ENCODE peak calls at places on chromosomes 6 and 20, in ten cellular contexts. F is Panc1; P is SJSA1; I is iPS DF 6.9; X is GM23248; Y is heart right ventricle; M is CD8-positive, alpha-beta T cell; U is CD8-positive, alpha-beta memory T cell; V is OCI-LY7; O is IMR-90. L is an unnamed sample.

GRCh38 chr20:57265649-57266250 is 691 bp downstream of the BMP7 start:
- DNase-seq in F (no peak), P (no peak), I (no peak), X (no peak), Y (no peak), M (no peak), U (no peak), V (peak; percentile 58), O (no peak), L (no peak)

GRCh38 chr6:54646551-54647300 is 199.8 kb upstream of the FAM83B start:
- DNase-seq in F (no peak), P (no peak), I (no peak), X (no peak), Y (no peak), M (no peak), U (no peak), V (no peak), O (no peak), L (no peak)

GRCh38 chr6:150831577-150831976 is 33.9 kb upstream of the MTHFD1L start:
- DNase-seq in F (no peak), P (no peak), I (no peak), X (no peak), Y (no peak), M (no peak), U (no peak), V (no peak), O (no peak), L (no peak)

GRCh38 chr20:4944518-4944917 is 56.8 kb downstream of the SLC23A2 start:
- DNase-seq in F (no peak), P (no peak), I (no peak), X (peak; percentile 83), Y (no peak), M (no peak), U (no peak), V (no peak), O (peak; percentile 35), L (no peak)

GRCh38 chr6:45209762-45210161 is 118.4 kb upstream of the RUNX2 start:
- DNase-seq in F (no peak), P (no peak), I (no peak), X (peak; percentile 67), Y (no peak), M (no peak), U (no peak), V (no peak), O (peak; percentile 4), L (no peak)

GRCh38 chr20:4929686-4930397 is 71.5 kb downstream of the SLC23A2 start:
- DNase-seq in F (no peak), P (no peak), I (no peak), X (peak; percentile 48), Y (no peak), M (no peak), U (no peak), V (no peak), O (peak; percentile 37), L (no peak)

GRCh38 chr6:5030596-5031136 is 26.8 kb upstream of the RPP40 start:
- DNase-seq in F (peak; percentile 42), P (peak; percentile 57), I (peak; percentile 94), X (peak; percentile 92), Y (peak; percentile 75), M (peak; percentile 59), U (peak; percentile 58), V (peak; percentile 85), O (peak; percentile 78), L (peak; percentile 69)

GRCh38 chr6:167092672-167093339 is 30.1 kb upstream of the CCR6 start:
- DNase-seq in F (no peak), P (no peak), I (no peak), X (no peak), Y (no peak), M (no peak), U (no peak), V (no peak), O (no peak), L (no peak)

GRCh38 chr20:15900443-15900842 is 672.8 kb downstream of the KIF16B start:
- DNase-seq in F (no peak), P (no peak), I (no peak), X (no peak), Y (no peak), M (no peak), U (no peak), V (no peak), O (no peak), L (no peak)

GRCh38 chr20:15899972-15900371 is 673.3 kb downstream of the KIF16B start:
- DNase-seq in F (no peak), P (no peak), I (no peak), X (no peak), Y (no peak), M (no peak), U (no peak), V (no peak), O (no peak), L (no peak)

GRCh38 chr20:15905661-15906060 is 667.6 kb downstream of the KIF16B start:
- DNase-seq in F (no peak), P (no peak), I (no peak), X (no peak), Y (no peak), M (no peak), U (no peak), V (no peak), O (no peak), L (no peak)

DNA sequence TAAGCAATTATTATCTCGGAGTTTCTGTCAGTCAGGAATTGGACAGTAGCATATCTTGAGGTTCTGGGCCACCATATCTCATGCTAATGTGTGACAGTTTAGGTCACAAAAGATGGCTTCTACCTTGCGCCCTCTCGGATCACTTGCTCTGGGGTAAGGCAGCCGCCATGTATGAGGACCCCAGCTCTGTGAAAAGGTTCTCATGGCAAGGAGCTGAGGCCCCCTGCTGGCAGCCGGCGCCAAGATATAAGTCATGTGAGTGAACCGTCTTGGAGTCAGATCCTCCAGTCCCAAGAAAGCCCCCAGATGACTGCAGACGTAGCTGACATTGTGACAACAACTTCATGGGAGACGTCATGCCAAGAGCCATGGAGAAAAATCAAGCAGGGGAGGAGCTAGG is 670.8 kb downstream of the KIF16B start:
- DNase-seq in F (no peak), P (no peak), I (peak; percentile 29), X (no peak), Y (no peak), M (no peak), U (no peak), V (peak; percentile 38), O (no peak), L (no peak)
- H3K9me3 ChIP-seq in F (no peaks in the 10 kb centered on the region), P (no peaks in the 10 kb centered on the region), I (no peaks in the 10 kb centered on the region), X (no peaks in the 10 kb centered on the region), Y (no peaks in the 10 kb centered on the region), M (no peaks in the 10 kb centered on the region), U (no peaks in the 10 kb centered on the region), V (no peaks in the 10 kb centered on the region), O (peaks cover 13% of the 10 kb centered on the region), L (no peaks in the 10 kb centered on the region)

GRCh38 chr20:19212524-19213502 is at the start of gene SLC24A3:
- DNase-seq in F (no peak), P (no peak), I (no peak), X (peak; percentile 56), Y (peak; percentile 54), M (no peak), U (no peak), V (no peak), O (no peak), L (peak; percentile 47)

GRCh38 chr20:19210426-19211155 is 1.9 kb upstream of the SLC24A3 start:
- DNase-seq in F (no peak), P (no peak), I (no peak), X (peak; percentile 45), Y (no peak), M (no peak), U (no peak), V (no peak), O (no peak), L (no peak)

GRCh38 chr20:19211252-19211651 is 1.2 kb upstream of the SLC24A3 start:
- DNase-seq in F (no peak), P (no peak), I (no peak), X (no peak), Y (no peak), M (no peak), U (no peak), V (no peak), O (no peak), L (no peak)

GRCh38 chr20:19213946-19214490 is 1.6 kb downstream of the SLC24A3 start:
- DNase-seq in F (no peak), P (no peak), I (no peak), X (no peak), Y (no peak), M (no peak), U (no peak), V (no peak), O (no peak), L (no peak)

DNA sequence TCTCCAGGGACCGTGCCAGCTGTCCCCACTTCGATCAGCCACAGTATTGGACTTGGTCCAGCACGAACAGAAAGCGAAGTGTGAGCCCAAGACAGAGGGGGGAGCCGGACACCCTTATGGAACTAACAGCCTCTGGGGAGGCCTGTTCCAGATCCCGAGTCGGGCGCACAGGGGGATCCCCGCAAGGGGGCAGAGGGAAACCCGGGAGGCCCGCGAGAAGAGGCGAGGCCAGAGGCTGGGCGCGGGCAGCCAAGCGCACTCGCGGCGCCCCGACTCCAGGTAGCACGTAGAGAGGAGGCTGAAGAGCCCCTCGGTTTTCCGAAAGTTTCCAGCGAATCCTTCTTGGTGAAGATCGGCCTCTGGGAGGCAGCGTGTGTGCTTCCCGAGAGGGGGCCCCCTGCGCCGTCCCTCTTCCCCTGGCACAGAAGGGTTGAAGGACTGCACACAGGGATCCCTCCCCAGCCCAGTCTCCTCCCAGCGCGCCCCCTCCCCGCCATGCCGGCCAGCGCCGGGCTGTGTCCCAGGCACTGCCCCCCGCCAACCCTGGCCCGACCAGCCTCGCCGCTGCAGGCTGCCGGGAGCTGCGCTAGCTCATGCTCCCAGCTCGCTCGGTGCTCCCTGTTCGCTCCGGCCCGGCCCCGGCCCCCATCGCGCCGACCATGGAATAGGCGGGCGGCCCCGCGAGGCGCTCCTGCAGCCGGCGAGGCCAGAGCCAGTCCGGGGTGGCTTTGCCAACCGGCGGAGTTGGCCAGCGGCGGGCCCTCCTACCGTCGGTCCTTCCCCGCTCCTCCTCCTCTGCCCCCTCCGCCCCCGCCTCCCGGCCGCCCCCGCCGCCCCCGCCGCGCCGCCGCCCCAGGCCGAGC is 550 bp upstream of the SLC24A3 start:
- DNase-seq in F (no peak), P (no peak), I (no peak), X (peak; percentile 17), Y (no peak), M (no peak), U (no peak), V (no peak), O (no peak), L (no peak)
- H3K4me1 ChIP-seq in F (no peaks in the 10 kb centered on the region), P (no peaks in the 10 kb centered on the region), I (peaks cover 11% of the 10 kb centered on the region), X (no peaks in the 10 kb centered on the region), Y (peaks cover 8% of the 10 kb centered on the region), M (no peaks in the 10 kb centered on the region), U (no peaks in the 10 kb centered on the region), V (no peaks in the 10 kb centered on the region), O (no peaks in the 10 kb centered on the region), L (no peaks in the 10 kb centered on the region)

DNA sequence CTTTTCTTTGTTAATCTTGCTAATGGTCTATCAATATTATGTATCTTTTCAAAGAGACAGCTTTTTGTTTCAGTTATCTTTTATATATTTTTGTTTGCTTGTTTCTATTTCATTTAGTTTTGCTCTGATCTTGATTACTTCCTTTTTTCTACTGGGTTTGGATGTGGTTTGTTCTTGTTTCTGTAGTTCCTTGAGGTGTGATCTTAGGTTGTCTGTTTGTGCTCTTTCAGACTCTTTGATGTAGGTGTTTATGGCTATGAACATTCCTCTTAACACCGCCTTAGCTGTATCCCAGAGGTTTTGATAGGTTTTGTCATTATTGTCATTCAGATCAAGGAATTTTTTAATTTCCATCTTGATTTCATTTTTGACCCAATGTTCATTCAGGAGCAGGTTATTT is 26.8 kb upstream of the TNFAIP3 start:
- DNase-seq in F (no peak), P (no peak), I (no peak), X (no peak), Y (no peak), M (no peak), U (no peak), V (no peak), O (no peak), L (no peak)
- H3K9me3 ChIP-seq in F (no peaks in the 10 kb centered on the region), P (no peaks in the 10 kb centered on the region), I (no peaks in the 10 kb centered on the region), X (no peaks in the 10 kb centered on the region), Y (peaks cover 32% of the 10 kb centered on the region), M (peaks cover 7% of the 10 kb centered on the region), U (peaks cover 7% of the 10 kb centered on the region), V (no peaks in the 10 kb centered on the region), O (no peaks in the 10 kb centered on the region), L (no peaks in the 10 kb centered on the region)

GRCh38 chr20:10360878-10361277 is 73.1 kb downstream of the MKKS start:
- DNase-seq in F (no peak), P (no peak), I (no peak), X (no peak), Y (no peak), M (no peak), U (no peak), V (no peak), O (no peak), L (no peak)
- H3K4me1 ChIP-seq in F (no peaks in the 10 kb centered on the region), P (peaks cover 5% of the 10 kb centered on the region), I (no peaks in the 10 kb centered on the region), X (no peaks in the 10 kb centered on the region), Y (peaks cover 7% of the 10 kb centered on the region), M (no peaks in the 10 kb centered on the region), U (no peaks in the 10 kb centered on the region), V (no peaks in the 10 kb centered on the region), O (peaks cover 1% of the 10 kb centered on the region), L (no peaks in the 10 kb centered on the region)